ENCODE peak calls at places on chromosomes 2 and 18, in four cellular contexts. J, P, A and W are unnamed samples.
A peak's percentile ranks its signal among the peaks of the same experiment; 100 is the strongest.

GRCh38 chr2:140295767-140296166 is 1515.6 kb upstream of the NXPH2 start:
- DNase-seq in A (no peak), J (no peak), P (no peak), W (no peak)

GRCh38 chr2:237572742-237573101 is 6.3 kb downstream of the PRLH start:
- DNase-seq in A (no peak), P (no peak), J (no peak), W (no peak)

GRCh38 chr2:150644298-150645067 is 157.0 kb upstream of the RND3 start:
- DNase-seq in P (peak; percentile 65), A (peak; percentile 98), J (no peak), W (no peak)

GRCh38 chr2:229714736-229715541 is 584 bp upstream of the DNER start:
- DNase-seq in J (no peak), P (peak; percentile 73), A (peak; percentile 59), W (no peak)

GRCh38 chr2:164873096-164873670 is 31.6 kb upstream of the COBLL1 start:
- DNase-seq in A (no peak), J (no peak), P (no peak), W (no peak)

GRCh38 chr2:107747964-107748583 is 78.6 kb upstream of the RGPD4 start:
- DNase-seq in A (no peak), P (no peak), J (no peak), W (no peak)

GRCh38 chr2:152240559-152241231 is 65.1 kb upstream of the STAM2 start:
- DNase-seq in P (peak; percentile 76), J (no peak), A (peak; percentile 69), W (no peak)

GRCh38 chr18:75036941-75037516 is 171.9 kb downstream of the PTGR3 start:
- DNase-seq in J (no peak), A (peak; percentile 81), P (peak; percentile 8), W (no peak)

GRCh38 chr2:74740395-74741075 is 86.5 kb downstream of the SEMA4F start:
- DNase-seq in P (peak; percentile 89), A (peak; percentile 95), J (no peak), W (no peak)

GRCh38 chr2:217934321-217935131 is 68.3 kb downstream of the TNS1 start:
- DNase-seq in A (peak; percentile 96), P (peak; percentile 76), J (no peak), W (no peak)

GRCh38 chr2:235194351-235194750 is 242.5 kb downstream of the SH3BP4 start:
- DNase-seq in J (no peak), P (no peak), A (no peak), W (no peak)

GRCh38 chr18:21914739-21915319 is 174.2 kb downstream of the MIB1 start:
- DNase-seq in J (no peak), A (peak; percentile 56), P (peak; percentile 81), W (no peak)

GRCh38 chr2:78676921-78677696 is 348.4 kb upstream of the REG3G start:
- DNase-seq in A (no peak), J (peak; percentile 36), P (no peak), W (no peak)

GRCh38 chr2:45285311-45285710 is 276.1 kb upstream of the SIX2 start:
- DNase-seq in A (no peak), P (peak; percentile 30), J (no peak), W (no peak)

GRCh38 chr2:120388222-120389035 is 42.5 kb downstream of the INHBB start:
- DNase-seq in A (no peak), P (no peak), J (no peak), W (no peak)

GRCh38 chr2:381181-381580 is 93.3 kb upstream of the ALKAL2 start:
- DNase-seq in P (no peak), J (no peak), A (no peak), W (no peak)

GRCh38 chr18:36328385-36328858 is 30.9 kb downstream of the FHOD3 start:
- DNase-seq in J (no peak), A (no peak), P (no peak), W (no peak)

GRCh38 chr18:69400976-69401474 is 337 bp downstream of the DOK6 start:
- DNase-seq in J (no peak), P (peak; percentile 41), A (peak; percentile 16), W (no peak)

GRCh38 chr2:217076651-217077232 is 216.9 kb upstream of the TNP1 start:
- DNase-seq in P (no peak), J (no peak), A (no peak), W (no peak)

GRCh38 chr2:97747716-97748115 is 34.3 kb downstream of the ZAP70 start:
- DNase-seq in A (peak; percentile 12), P (peak; percentile 34), J (no peak), W (no peak)

GRCh38 chr2:216539791-216540241 is 41.2 kb downstream of the RPL37A start:
- DNase-seq in J (no peak), A (no peak), P (no peak), W (no peak)

GRCh38 chr2:230864122-230864604 is 579 bp upstream of the ITM2C start:
- DNase-seq in P (no peak), A (no peak), J (no peak), W (no peak)